ENCODE peak calls at places on chromosomes 5 and 9, in four cellular contexts. R is NCI-H774; C is activated naive CD4-positive, alpha-beta T cell treated with anti-CD3 and anti-CD28 coated beads, Interleukin-2, amount 10 ng/mL, durations not matched to agents 7 days and 5 days; P is NCI-H446. A is an unnamed sample.

GRCh38 chr5:120457839-120458507 is 6.1 kb upstream of the PRR16 start:
- DNase-seq in R (peak), C (peak), P (peak), A (peak)

GRCh38 chr9:128341435-128341849 is 1.1 kb downstream of the SLC27A4 start:
- DNase-seq in R (peak), C (peak), P (peak), A (peak)

GRCh38 chr9:132074736-132075135 is 4.9 kb downstream of the MED27 start:
- DNase-seq in R (no peak), C (no peak), P (no peak), A (no peak)

GRCh38 chr5:106121972-106122605 is 1548.6 kb downstream of the EFNA5 start:
- DNase-seq in R (no peak), C (peak), P (no peak), A (peak)

GRCh38 chr5:135127604-135128240 is 93.7 kb upstream of the PITX1 start:
- DNase-seq in R (no peak), C (no peak), P (no peak), A (no peak)

GRCh38 chr9:123282343-123283047 is 14.1 kb upstream of the STRBP start:
- DNase-seq in R (peak), C (no peak), P (peak), A (peak)

GRCh38 chr5:111655169-111655924 is 101.6 kb downstream of the NREP start:
- DNase-seq in R (no peak), C (no peak), P (peak), A (no peak)

GRCh38 chr5:137563301-137563645 is 64.1 kb upstream of the SPOCK1 start:
- DNase-seq in R (peak), C (no peak), P (no peak), A (no peak)

GRCh38 chr5:115170128-115170923 is 618 bp upstream of the TRIM36 start:
- DNase-seq in R (no peak), C (no peak), P (no peak), A (peak)

GRCh38 chr5:15260347-15261278 is 239.4 kb upstream of the FBXL7 start:
- DNase-seq in R (no peak), C (no peak), P (no peak), A (no peak)

GRCh38 chr5:103450333-103451061 is 112.1 kb downstream of the NUDT12 start:
- DNase-seq in R (peak), C (no peak), P (no peak), A (no peak)

GRCh38 chr5:9765421-9765820 is 135.3 kb upstream of the TAS2R1 start:
- DNase-seq in R (no peak), C (no peak), P (no peak), A (no peak)

GRCh38 chr5:158039911-158040347 is 181.0 kb upstream of the CLINT1 start:
- DNase-seq in R (no peak), C (no peak), P (no peak), A (no peak)

GRCh38 chr5:72138943-72139467 is 31.7 kb downstream of the MAP1B start:
- DNase-seq in R (no peak), C (no peak), P (no peak), A (no peak)

GRCh38 chr5:35182541-35183242 is 47.6 kb downstream of the PRLR start:
- DNase-seq in R (no peak), C (no peak), P (no peak), A (no peak)

A was measured in Right ventricle myocardium inferior.